ENCODE peak calls at places on chromosomes 12 and 14, in eight cellular contexts. V is HAP-1, Q is astrocyte, A is ovary, Y is choroid plexus epithelial cell, W is cardiac fibroblast, M is fibroblast of the aortic adventitia, R is neural progenitor cell. X is an unnamed sample.

GRCh38 chr12:2963154-2963759 is 4.1 kb downstream of the TEAD4 start:
- DNase-seq in M (no peak), Q (no peak), R (peak), Y (no peak), A (no peak), W (no peak), V (no peak), X (no peak)

GRCh38 chr14:23061995-23062394 is 4.7 kb upstream of the CDH24 start:
- DNase-seq in W (peak), Y (peak), V (no peak), A (peak), R (no peak), M (peak), Q (peak), X (peak)

GRCh38 chr12:16385779-16386646 is 38.6 kb downstream of the MGST1 start:
- DNase-seq in A (no peak), W (peak), Y (peak), Q (peak), R (peak), V (peak), M (peak), X (peak)

GRCh38 chr12:18955594-18955993 is 173.9 kb upstream of the PLEKHA5 start:
- DNase-seq in M (peak), W (peak), R (no peak), Y (no peak), Q (peak), A (no peak), V (no peak), X (no peak)

GRCh38 chr12:113942209-113942608 is 23.9 kb downstream of the RBM19 start:
- DNase-seq in W (no peak), R (no peak), Y (no peak), V (no peak), M (no peak), Q (no peak), A (no peak), X (no peak)

GRCh38 chr14:93961610-93962009 is 14.8 kb downstream of the ASB2 start:
- DNase-seq in V (no peak), M (no peak), Q (no peak), W (no peak), R (no peak), A (no peak), Y (no peak), X (no peak)

GRCh38 chr12:12176402-12176801 is 90.4 kb downstream of the LRP6 start:
- DNase-seq in R (no peak), Y (no peak), V (no peak), M (no peak), Q (no peak), A (no peak), W (no peak), X (no peak)

GRCh38 chr12:52521581-52522266 is 1.5 kb upstream of the KRT5 start:
- DNase-seq in Q (peak), W (peak), M (no peak), R (no peak), A (no peak), Y (peak), V (no peak), X (no peak)

GRCh38 chr12:52432559-52433207 is 1.5 kb downstream of the KRT75 start:
- DNase-seq in R (no peak), Y (no peak), V (no peak), M (no peak), Q (no peak), A (no peak), W (no peak), X (no peak)

GRCh38 chr14:24198845-24199524 is 3.7 kb upstream of the TM9SF1 start:
- DNase-seq in A (no peak), Y (no peak), R (no peak), V (no peak), W (no peak), Q (no peak), M (no peak), X (no peak)

GRCh38 chr12:48482198-48482597 is at the start of gene C12orf54:
- DNase-seq in W (no peak), V (no peak), Q (no peak), R (no peak), M (no peak), Y (no peak), A (no peak), X (no peak)

GRCh38 chr12:28383368-28383767 is 193.1 kb downstream of the CCDC91 start:
- DNase-seq in Y (no peak), A (no peak), V (no peak), Q (no peak), W (no peak), R (no peak), M (no peak), X (no peak)

GRCh38 chr14:30657606-30658163 is 35.6 kb downstream of the SCFD1 start:
- DNase-seq in Q (no peak), V (no peak), R (no peak), A (no peak), W (peak), Y (peak), M (peak), X (no peak)

GRCh38 chr12:53190108-53190729 is 9.5 kb upstream of the CSAD start:
- DNase-seq in W (peak), A (peak), V (peak), R (peak), Y (peak), Q (peak), M (peak), X (no peak)

GRCh38 chr14:57013987-57014386 is 203.7 kb upstream of the OTX2 start:
- DNase-seq in V (no peak), Y (no peak), Q (no peak), M (no peak), R (no peak), A (no peak), W (no peak), X (no peak)

GRCh38 chr14:80239631-80240030 is 28.3 kb upstream of the DIO2 start:
- DNase-seq in Y (peak), W (no peak), R (no peak), Q (peak), M (no peak), V (no peak), A (no peak), X (no peak)

GRCh38 chr14:32150392-32150791 is 51.5 kb upstream of the RNU6-7 start:
- DNase-seq in W (no peak), M (no peak), Y (no peak), R (no peak), Q (no peak), A (no peak), V (no peak), X (no peak)

GRCh38 chr12:107429006-107429698 is 256.4 kb upstream of the PWP1 start:
- DNase-seq in W (no peak), Q (no peak), M (no peak), R (no peak), V (no peak), Y (no peak), A (no peak), X (no peak)

GRCh38 chr14:50050171-50050570 is 66.2 kb downstream of the VCPKMT start:
- DNase-seq in V (no peak), Y (no peak), Q (no peak), A (no peak), W (no peak), M (no peak), R (no peak), X (no peak)

GRCh38 chr12:128798543-128799341 is 25.0 kb downstream of the SLC15A4 start:
- DNase-seq in M (no peak), Q (no peak), V (no peak), A (no peak), Y (peak), W (no peak), R (no peak), X (no peak)

GRCh38 chr12:121789800-121790748 is 3.4 kb downstream of the RHOF start:
- DNase-seq in Q (no peak), A (no peak), M (no peak), V (no peak), R (no peak), Y (no peak), W (no peak), X (no peak)

GRCh38 chr12:110501378-110501721 is 561 bp downstream of the VPS29 start:
- DNase-seq in W (peak), A (no peak), M (peak), Q (peak), Y (peak), R (peak), V (peak), X (no peak)

GRCh38 chr12:30450872-30451271 is 244.8 kb downstream of the IPO8 start:
- DNase-seq in V (no peak), W (peak), M (peak), Q (peak), Y (no peak), R (no peak), A (no peak), X (no peak)

GRCh38 chr12:100199023-100199346 is 1.6 kb upstream of the ACTR6 start:
- DNase-seq in Y (no peak), Q (no peak), W (no peak), M (no peak), V (no peak), A (no peak), R (no peak), X (no peak)

GRCh38 chr12:100201604-100202423 is 1.2 kb downstream of the ACTR6 start:
- DNase-seq in Q (no peak), Y (no peak), R (no peak), W (no peak), M (no peak), A (no peak), V (no peak), X (no peak)

GRCh38 chr12:100199347-100200136 is 1.1 kb upstream of the ACTR6 start:
- DNase-seq in A (peak), V (peak), M (peak), W (peak), Q (peak), Y (peak), R (peak), X (no peak)

GRCh38 chr12:100200450-100201181 is at the start of gene ACTR6:
- DNase-seq in Q (peak), Y (peak), V (peak), M (peak), W (peak), R (peak), A (peak), X (peak)

DNA sequence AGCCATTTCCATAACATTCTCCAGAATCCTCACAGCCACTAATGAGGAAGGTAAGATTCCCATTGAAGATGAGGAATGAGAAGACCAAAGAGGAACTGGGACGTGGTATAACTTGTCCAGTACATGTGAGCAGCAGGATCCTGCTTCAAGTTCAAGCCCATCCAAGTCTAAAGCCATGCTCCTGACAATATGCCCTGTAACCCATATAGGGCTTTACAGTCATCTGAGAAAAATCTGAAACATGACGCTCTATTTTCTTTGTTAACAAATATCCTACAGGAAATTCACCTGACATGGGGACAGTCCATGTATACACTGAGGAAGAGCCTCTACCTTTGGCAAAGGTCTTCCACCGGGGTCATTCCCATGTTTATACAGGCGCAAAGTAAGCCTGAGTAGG is 3.1 kb upstream of the ACTR6 start:
- DNase-seq in Y (no peak), V (no peak), A (no peak), R (no peak), Q (no peak), M (no peak), W (no peak), X (no peak)
- H3K4me3 ChIP-seq in Y (no peak), V (no peak), A (no peak), R (no peak), Q (no peak), M (no peak), W (no peak), X (no peak)

DNA sequence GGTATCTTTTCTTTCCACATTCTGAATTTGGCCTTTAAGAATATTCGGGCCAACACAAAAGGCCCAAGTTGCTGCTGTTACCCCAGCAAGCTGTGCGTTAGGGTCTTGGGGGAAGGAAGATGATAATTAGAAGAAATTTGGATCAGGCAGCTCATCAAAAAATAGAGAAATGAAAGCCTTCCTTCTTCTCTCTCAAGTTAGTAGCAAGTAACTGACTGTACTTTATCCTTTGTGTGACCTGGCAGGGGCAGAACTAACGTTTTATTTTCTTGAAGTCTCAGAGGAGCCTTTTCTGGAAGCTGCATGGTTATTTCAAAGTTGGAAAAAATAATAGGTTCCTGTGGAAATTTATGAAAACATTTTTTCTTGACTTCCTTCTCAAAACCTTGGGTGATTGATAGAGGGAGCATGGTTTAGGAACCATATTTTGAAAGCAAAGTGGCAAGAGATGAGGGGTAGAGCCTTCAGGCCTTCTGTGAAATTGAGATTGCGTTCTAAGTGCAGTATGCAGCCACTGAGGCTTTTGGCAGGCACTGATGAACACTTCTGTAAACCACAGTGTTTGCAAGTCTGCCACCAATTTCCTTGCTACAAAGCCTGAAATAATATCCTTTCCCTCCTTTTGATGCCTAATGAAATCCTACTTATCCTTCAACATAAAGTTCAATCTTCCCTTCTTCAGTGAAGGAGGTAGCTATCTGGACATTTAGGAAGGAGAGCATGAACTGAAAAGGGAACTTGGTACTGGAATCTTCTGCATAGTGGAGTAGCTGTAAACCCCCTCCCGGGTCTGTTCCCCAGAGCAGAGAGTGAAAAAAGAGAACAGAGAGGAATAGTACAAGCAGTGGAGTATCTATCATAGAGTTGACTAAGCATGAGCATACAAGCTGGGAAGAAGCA is 123.2 kb downstream of the FGD4 start:
- DNase-seq in R (no peak), V (no peak), A (no peak), W (peak), M (peak), Y (no peak), Q (no peak), X (no peak)
- H3K4me3 ChIP-seq in R (no peak), V (no peak), A (no peak), W (no peak), M (no peak), Y (no peak), Q (no peak), X (no peak)

GRCh38 chr14:105022276-105022670 is 1.4 kb upstream of the CDCA4 start:
- DNase-seq in A (no peak), W (no peak), Y (no peak), R (no peak), V (no peak), Q (no peak), M (no peak), X (no peak)
- H3K4me3 ChIP-seq in A (no peak), W (peak), Y (peak), R (peak), V (peak), Q (peak), M (peak), X (peak)

GRCh38 chr12:6554990-6555691 is 701 bp downstream of the IFFO1 start:
- DNase-seq in M (no peak), A (no peak), Y (no peak), Q (no peak), R (peak), W (peak), V (no peak), X (no peak)
- H3K4me3 ChIP-seq in M (peak), A (peak), Y (peak), Q (peak), R (peak), W (peak), V (peak), X (peak)

DNA sequence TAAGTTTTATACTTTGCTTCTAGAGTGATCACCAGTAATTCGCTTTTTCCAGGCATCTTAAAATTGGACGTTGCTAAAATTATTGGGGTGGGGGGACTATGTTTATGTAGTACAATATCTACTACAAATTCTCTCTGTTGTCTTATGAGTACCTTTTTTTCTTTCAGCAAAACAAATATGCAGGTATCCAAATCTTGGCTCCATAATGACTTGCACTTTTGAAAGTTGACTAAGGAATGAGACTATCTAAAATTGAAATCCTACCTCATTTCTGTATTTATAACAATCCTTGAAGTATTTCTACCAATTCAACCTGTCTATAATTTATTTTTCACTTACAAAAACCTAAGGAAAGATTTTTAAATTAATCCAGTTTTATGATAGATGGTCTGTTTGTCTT is 2.4 kb downstream of the DYNC1H1 start:
- DNase-seq in W (no peak), A (no peak), Y (no peak), Q (no peak), V (no peak), R (no peak), M (no peak), X (no peak)
- H3K4me3 ChIP-seq in W (no peak), A (no peak), Y (peak), Q (peak), V (peak), R (peak), M (peak), X (peak)

GRCh38 chr14:60199321-60199720 is 34.1 kb upstream of the DHRS7 start:
- DNase-seq in Y (no peak), M (no peak), Q (no peak), W (no peak), V (no peak), R (no peak), A (no peak), X (no peak)

GRCh38 chr14:60204843-60205774 is 39.9 kb upstream of the DHRS7 start:
- DNase-seq in Q (no peak), M (no peak), R (no peak), Y (no peak), W (no peak), V (no peak), A (no peak), X (no peak)

GRCh38 chr14:60206837-60207533 is 41.8 kb upstream of the DHRS7 start:
- DNase-seq in Y (no peak), V (no peak), M (no peak), A (no peak), W (no peak), Q (no peak), R (no peak), X (no peak)

GRCh38 chr14:60206249-60206670 is 41.1 kb upstream of the DHRS7 start:
- DNase-seq in V (no peak), Q (no peak), A (no peak), Y (no peak), W (no peak), M (no peak), R (no peak), X (no peak)

GRCh38 chr14:60204104-60204842 is 39.1 kb upstream of the DHRS7 start:
- DNase-seq in W (no peak), V (no peak), Q (no peak), R (no peak), A (no peak), M (no peak), Y (no peak), X (no peak)
- H3K4me3 ChIP-seq in W (no peak), V (no peak), Q (no peak), R (no peak), A (no peak), M (no peak), Y (no peak), X (no peak)

GRCh38 chr12:123790901-123791486 is 28.9 kb downstream of the DNAH10 start:
- DNase-seq in W (no peak), Q (no peak), M (no peak), A (no peak), V (no peak), Y (no peak), R (no peak), X (no peak)

GRCh38 chr12:123782997-123783792 is 21.1 kb downstream of the DNAH10 start:
- DNase-seq in W (no peak), Q (no peak), Y (no peak), R (no peak), V (no peak), A (no peak), M (no peak), X (no peak)

GRCh38 chr12:123788541-123788940 is 26.4 kb downstream of the DNAH10 start:
- DNase-seq in Y (no peak), W (no peak), Q (no peak), A (no peak), R (no peak), M (no peak), V (no peak), X (no peak)

DNA sequence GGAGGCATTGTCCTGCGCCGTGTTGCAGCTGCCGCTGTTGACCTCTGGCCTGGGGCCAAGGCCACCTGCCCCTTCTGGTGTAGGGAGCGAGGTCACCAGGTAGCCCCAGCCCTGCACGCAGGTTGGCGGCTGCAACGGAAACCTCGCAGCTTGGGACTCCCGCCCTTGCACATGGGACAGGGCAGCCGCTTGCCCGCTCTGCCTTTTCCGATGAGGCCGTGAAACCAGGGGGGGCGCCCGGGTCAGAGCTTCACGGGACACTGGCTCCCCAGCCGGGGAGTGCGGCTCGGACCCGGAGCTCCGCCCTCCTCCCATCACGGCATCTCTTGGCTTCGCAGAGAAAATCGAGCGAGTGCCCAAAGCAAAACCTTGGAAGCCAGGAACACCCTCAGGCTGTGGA is 25.4 kb downstream of the DNAH10 start:
- DNase-seq in A (no peak), V (no peak), Y (no peak), R (no peak), M (no peak), Q (no peak), W (no peak), X (no peak)
- H3K4me3 ChIP-seq in A (no peak), V (no peak), Y (no peak), R (no peak), M (no peak), Q (no peak), W (no peak), X (no peak)

DNA sequence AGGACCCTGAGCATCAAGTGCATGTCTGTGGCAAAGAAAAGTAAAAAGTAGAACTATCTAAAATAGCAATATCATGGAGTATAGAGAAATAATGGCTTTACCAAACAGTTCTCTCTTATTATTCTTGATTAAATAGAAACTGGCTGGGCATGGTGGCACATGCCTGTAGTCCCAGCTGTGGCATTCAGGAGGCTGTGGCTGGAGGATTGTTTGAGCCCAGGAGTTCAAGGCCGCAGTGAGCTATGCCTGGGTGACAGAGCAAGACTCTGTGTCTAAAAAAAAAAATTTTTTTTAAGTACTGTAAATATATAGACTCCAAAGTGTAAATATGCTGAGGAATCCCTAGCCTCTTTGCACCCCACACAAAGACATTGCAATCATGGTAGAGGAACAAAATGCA is 121.9 kb downstream of the KITLG start:
- DNase-seq in W (no peak), Q (no peak), M (no peak), A (no peak), R (no peak), V (no peak), Y (no peak), X (no peak)
- H3K4me3 ChIP-seq in W (no peak), Q (no peak), M (no peak), A (no peak), R (no peak), V (no peak), Y (no peak), X (no peak)

GRCh38 chr14:76473381-76474263 is 97.7 kb downstream of the ESRRB start:
- DNase-seq in M (peak), V (no peak), Q (peak), A (no peak), W (peak), R (peak), Y (peak), X (no peak)
- H3K4me3 ChIP-seq in M (no peak), V (no peak), Q (no peak), A (no peak), W (no peak), R (no peak), Y (no peak), X (peak)